ENCODE peak calls at places on chromosomes 12 and 14, in eight cellular contexts. L is NCI-H526 treated with DMSO at 0.1 percent for 48 hours; N is Peyer's patch; O is effector CD8-positive, alpha-beta T cell; T is breast epithelium; G is mucosa of descending colon; F is Caco-2; U is cardiac muscle cell. Y is an unnamed sample.

GRCh38 chr14:34064349-34064748 is 113.5 kb upstream of the EGLN3 start:
- DNase-seq in T (no peak), L (no peak), U (peak; percentile 79), O (no peak), G (peak; percentile 49), F (no peak), N (peak; percentile 57), Y (no peak)

GRCh38 chr12:48813464-48814312 is 4.6 kb upstream of the CACNB3 start:
- DNase-seq in G (no peak), L (no peak), O (no peak), N (no peak), U (peak; percentile 44), F (no peak), T (no peak), Y (no peak)

GRCh38 chr12:98646165-98646764 is 1.2 kb downstream of the APAF1 start:
- DNase-seq in T (no peak), N (no peak), G (peak; percentile 5), F (no peak), L (no peak), O (no peak), U (peak; percentile 30), Y (no peak)

GRCh38 chr12:91422811-91423210 is 240.2 kb upstream of the DCN start:
- DNase-seq in L (no peak), O (no peak), U (no peak), G (no peak), N (no peak), F (no peak), T (no peak), Y (no peak)

GRCh38 chr12:119249441-119249840 is 70.7 kb downstream of the HSPB8 start:
- DNase-seq in N (no peak), T (no peak), F (no peak), G (no peak), O (no peak), U (no peak), L (no peak), Y (no peak)

GRCh38 chr14:70350078-70350477 is 9.4 kb downstream of the COX16 start:
- DNase-seq in U (no peak), L (no peak), N (no peak), T (no peak), G (no peak), F (no peak), O (no peak), Y (no peak)

GRCh38 chr12:53613821-53614220 is 12.4 kb downstream of the ATF7 start:
- DNase-seq in F (no peak), O (no peak), U (no peak), L (no peak), N (no peak), G (no peak), T (no peak), Y (no peak)

GRCh38 chr14:68040633-68041369 is 221.2 kb downstream of the RAD51B start:
- DNase-seq in O (no peak), F (no peak), N (no peak), U (no peak), L (no peak), G (no peak), T (no peak), Y (no peak)

Y was measured in CMK.